ENCODE peak calls at places on chromosomes 2 and 18, in six cellular contexts. U is posterior cingulate gyrus, K is GM12865, R is mammary epithelial cell, T is epithelial cell of esophagus, N is T-helper 2 cell. D is an unnamed sample.

GRCh38 chr18:41660654-41661053 is 294.4 kb upstream of the PIK3C3 start:
- DNase-seq in U (no peak), K (no peak), R (peak), T (peak), N (no peak), D (no peak)

GRCh38 chr2:180694445-180695421 is 285.7 kb upstream of the UBE2E3 start:
- DNase-seq in U (no peak), K (no peak), R (no peak), T (no peak), N (no peak), D (no peak)

GRCh38 chr18:47149457-47150028 is 757 bp downstream of the HDHD2 start:
- DNase-seq in U (no peak), K (no peak), R (peak), T (peak), N (no peak), D (peak)

GRCh38 chr2:3602553-3603339 is 7.8 kb downstream of the COLEC11 start:
- DNase-seq in U (no peak), K (no peak), R (no peak), T (no peak), N (no peak), D (no peak)

GRCh38 chr18:54712758-54713157 is 115.5 kb upstream of the RAB27B start:
- DNase-seq in U (no peak), K (no peak), R (peak), T (no peak), N (no peak), D (no peak)

GRCh38 chr2:144163592-144163991 is 356.3 kb downstream of the ZEB2 start:
- DNase-seq in U (no peak), K (no peak), R (no peak), T (no peak), N (no peak), D (no peak)

GRCh38 chr2:71456617-71457016 is 3.3 kb downstream of the DYSF start:
- DNase-seq in U (no peak), K (no peak), R (no peak), T (no peak), N (no peak), D (no peak)

GRCh38 chr2:4336855-4337254 is 633.5 kb downstream of the DCDC2C start:
- DNase-seq in U (no peak), K (no peak), R (no peak), T (no peak), N (no peak), D (no peak)

GRCh38 chr2:222311321-222311977 is 12.7 kb upstream of the PAX3 start:
- DNase-seq in U (no peak), K (no peak), R (no peak), T (no peak), N (no peak), D (no peak)

GRCh38 chr2:71700041-71700879 is 246.9 kb downstream of the DYSF start:
- DNase-seq in U (no peak), K (no peak), R (no peak), T (no peak), N (no peak), D (no peak)

GRCh38 chr2:85909005-85909404 is 20.2 kb upstream of the ST3GAL5 start:
- DNase-seq in U (no peak), K (no peak), R (no peak), T (peak), N (no peak), D (no peak)

GRCh38 chr2:12897181-12897580 is 180.4 kb downstream of the TRIB2 start:
- DNase-seq in U (no peak), K (no peak), R (no peak), T (no peak), N (no peak), D (no peak)

GRCh38 chr2:25342372-25343186 is 854 bp upstream of the DNMT3A start:
- DNase-seq in U (peak), K (peak), R (peak), T (peak), N (peak), D (peak)

GRCh38 chr2:62596061-62596658 is 90.2 kb upstream of the TMEM17 start:
- DNase-seq in U (no peak), K (no peak), R (peak), T (peak), N (no peak), D (peak)

GRCh38 chr2:9627310-9627709 is 3.5 kb downstream of the YWHAQ start:
- DNase-seq in U (no peak), K (no peak), R (peak), T (peak), N (no peak), D (peak)

GRCh38 chr2:133026536-133027177 is 356.7 kb upstream of the LYPD1 start:
- DNase-seq in U (no peak), K (no peak), R (no peak), T (peak), N (no peak), D (no peak)

GRCh38 chr2:104856086-104856972 is 2.4 kb downstream of the POU3F3 start:
- DNase-seq in U (no peak), K (no peak), R (no peak), T (peak), N (no peak), D (no peak)

GRCh38 chr2:28268386-28268785 is 124.3 kb upstream of the FOSL2 start:
- DNase-seq in U (no peak), K (no peak), R (no peak), T (peak), N (no peak), D (no peak)

GRCh38 chr2:53129851-53130250 is 637.8 kb upstream of the CHAC2 start:
- DNase-seq in U (no peak), K (no peak), R (peak), T (peak), N (no peak), D (no peak)

GRCh38 chr2:75317316-75317715 is 118.0 kb upstream of the TACR1 start:
- DNase-seq in U (no peak), K (no peak), R (no peak), T (no peak), N (no peak), D (no peak)

D was measured in RKO.